ENCODE peak calls at places on chromosomes 6 and 20, in eight cellular contexts. T, I, J, Z, E, R, H and W are unnamed samples.

GRCh38 chr20:46037036-46037435 is 8.0 kb downstream of the SLC12A5 start:
- DNase-seq in E (no peak), Z (no peak), J (no peak), I (no peak), R (no peak), H (no peak), T (no peak), W (no peak)

GRCh38 chr20:5835870-5836269 is 85.7 kb downstream of the SHLD1 start:
- DNase-seq in R (peak; percentile 41), E (no peak), T (no peak), Z (no peak), H (no peak), J (no peak), I (peak; percentile 68), W (peak; percentile 66)

GRCh38 chr20:46509523-46509922 is 3.8 kb downstream of the ZNF334 start:
- DNase-seq in T (no peak), Z (no peak), E (no peak), J (no peak), I (no peak), H (no peak), R (no peak), W (no peak)

GRCh38 chr6:51568771-51569170 is 518.6 kb downstream of the PKHD1 start:
- DNase-seq in Z (no peak), I (no peak), H (no peak), J (no peak), T (no peak), E (no peak), R (no peak), W (no peak)

GRCh38 chr6:142478117-142478516 is 176.3 kb downstream of the ADGRG6 start:
- DNase-seq in J (no peak), E (no peak), I (peak; percentile 7), T (no peak), Z (no peak), R (no peak), H (no peak), W (peak; percentile 24)

GRCh38 chr20:6765469-6766058 is 1.9 kb upstream of the BMP2 start:
- DNase-seq in Z (no peak), I (peak; percentile 22), J (no peak), T (no peak), R (peak; percentile 50), E (peak; percentile 37), H (peak; percentile 69), W (peak; percentile 78)

GRCh38 chr6:56381852-56382251 is 134.5 kb upstream of the COL21A1 start:
- DNase-seq in Z (no peak), H (no peak), T (no peak), I (no peak), E (no peak), J (no peak), R (no peak), W (no peak)

GRCh38 chr20:47358672-47359532 is 2.4 kb upstream of the ZMYND8 start:
- DNase-seq in E (no peak), Z (peak; percentile 89), R (peak; percentile 81), H (no peak), I (peak; percentile 72), J (peak; percentile 91), T (no peak), W (peak; percentile 92)

GRCh38 chr6:100101656-100102055 is 107.6 kb upstream of the MCHR2 start:
- DNase-seq in H (no peak), E (no peak), I (no peak), Z (no peak), T (no peak), R (no peak), J (no peak), W (peak; percentile 54)

GRCh38 chr6:100691972-100692371 is 189.2 kb downstream of the ASCC3 start:
- DNase-seq in H (no peak), R (no peak), T (no peak), Z (no peak), E (no peak), J (no peak), I (no peak), W (peak; percentile 11)

GRCh38 chr6:37622639-37623038 is 75.0 kb downstream of the MDGA1 start:
- DNase-seq in T (no peak), H (no peak), I (no peak), R (no peak), Z (no peak), E (no peak), J (no peak), W (no peak)

GRCh38 chr6:37483917-37484785 is 15.5 kb downstream of the CCDC167 start:
- DNase-seq in H (peak; percentile 72), I (peak; percentile 78), R (peak; percentile 86), T (peak; percentile 90), J (peak; percentile 69), Z (no peak), E (peak; percentile 52), W (peak; percentile 46)

GRCh38 chr6:41066867-41067304 is 5.3 kb downstream of the OARD1 start:
- DNase-seq in E (no peak), J (peak; percentile 86), Z (peak; percentile 45), R (peak; percentile 59), H (no peak), I (peak; percentile 34), T (peak; percentile 73), W (peak; percentile 91)

GRCh38 chr20:5621305-5621704 is 128.9 kb upstream of the SHLD1 start:
- DNase-seq in E (no peak), I (no peak), T (no peak), J (peak; percentile 64), Z (no peak), R (no peak), H (no peak), W (no peak)

GRCh38 chr20:59667131-59667530 is 62.8 kb downstream of the PHACTR3 start:
- DNase-seq in H (no peak), J (no peak), E (no peak), T (no peak), R (no peak), Z (no peak), I (no peak), W (no peak)

GRCh38 chr6:136526196-136526930 is 23.9 kb downstream of the MAP7 start:
- DNase-seq in Z (peak; percentile 22), R (peak; percentile 83), E (no peak), H (peak; percentile 21), I (peak; percentile 58), T (peak; percentile 59), J (peak; percentile 46), W (peak; percentile 72)

GRCh38 chr6:43972179-43972914 is 154.9 kb downstream of the MRPL14 start:
- DNase-seq in J (peak; percentile 23), R (peak; percentile 51), Z (no peak), T (no peak), E (no peak), H (no peak), I (no peak), W (peak; percentile 53)

GRCh38 chr20:58755751-58756524 is 63.3 kb downstream of the NPEPL1 start:
- DNase-seq in J (no peak), R (no peak), Z (no peak), T (no peak), I (no peak), E (no peak), H (no peak), W (no peak)

GRCh38 chr20:45822863-45823262 is 4.2 kb downstream of the TNNC2 start:
- DNase-seq in I (peak; percentile 59), H (peak; percentile 56), E (no peak), R (peak; percentile 54), J (peak; percentile 54), T (no peak), Z (no peak), W (peak; percentile 67)

GRCh38 chr6:108117427-108118358 is 43.2 kb upstream of the OSTM1 start:
- DNase-seq in J (peak; percentile 52), R (peak; percentile 60), Z (no peak), I (peak; percentile 50), T (peak; percentile 55), E (no peak), H (no peak), W (peak; percentile 55)

GRCh38 chr20:8568068-8568467 is 436.0 kb downstream of the PLCB1 start:
- DNase-seq in H (no peak), E (no peak), Z (peak; percentile 48), R (peak; percentile 41), I (no peak), T (no peak), J (no peak), W (peak; percentile 91)

GRCh38 chr20:18719426-18719825 is 94.2 kb upstream of the SCP2D1 start:
- DNase-seq in Z (no peak), R (peak; percentile 28), E (no peak), H (no peak), I (peak; percentile 37), J (no peak), T (no peak), W (peak; percentile 61)

GRCh38 chr20:50478162-50479036 is 31.8 kb upstream of the PTPN1 start:
- DNase-seq in H (peak; percentile 41), Z (no peak), I (no peak), R (peak; percentile 73), J (peak; percentile 73), T (peak; percentile 84), E (no peak), W (peak; percentile 40)

GRCh38 chr6:14276066-14276465 is 158.5 kb downstream of the CD83 start:
- DNase-seq in T (no peak), E (no peak), J (no peak), H (no peak), Z (no peak), I (no peak), R (no peak), W (no peak)

GRCh38 chr6:20921533-20921932 is 387.3 kb downstream of the CDKAL1 start:
- DNase-seq in H (no peak), E (no peak), J (no peak), I (no peak), R (peak; percentile 48), T (no peak), Z (peak; percentile 31), W (peak; percentile 11)

GRCh38 chr6:9623985-9624384 is 790.9 kb downstream of the TFAP2A start:
- DNase-seq in T (no peak), J (no peak), E (no peak), R (no peak), H (no peak), Z (no peak), I (no peak), W (peak; percentile 7)

GRCh38 chr6:159880412-159880811 is 10.4 kb upstream of the MAS1 start:
- DNase-seq in I (no peak), Z (no peak), J (no peak), R (no peak), H (no peak), T (no peak), E (no peak), W (no peak)

GRCh38 chr6:9360881-9361280 is 925.5 kb upstream of the SLC35B3 start:
- DNase-seq in J (no peak), R (peak; percentile 7), H (no peak), I (no peak), E (no peak), Z (no peak), T (no peak), W (peak; percentile 31)

GRCh38 chr6:124223596-124223995 is 419.9 kb downstream of the NKAIN2 start:
- DNase-seq in J (no peak), R (peak; percentile 1), E (no peak), I (no peak), H (no peak), T (no peak), Z (peak; percentile 81), W (peak; percentile 4)

GRCh38 chr6:7541175-7542064 is at the start of gene DSP:
- DNase-seq in E (peak; percentile 38), T (no peak), I (peak; percentile 75), H (peak; percentile 72), J (peak; percentile 89), Z (no peak), R (peak; percentile 81), W (peak; percentile 83)

GRCh38 chr6:167825059-167825758 is 1.5 kb upstream of the AFDN start:
- DNase-seq in H (no peak), T (no peak), R (peak; percentile 18), J (no peak), Z (no peak), I (no peak), E (no peak), W (peak; percentile 57)

GRCh38 chr6:12026120-12026519 is 14.0 kb downstream of the HIVEP1 start:
- DNase-seq in R (no peak), H (no peak), I (no peak), Z (no peak), T (no peak), E (no peak), J (no peak), W (no peak)

GRCh38 chr6:168884646-168885086 is 369.0 kb downstream of the THBS2 start:
- DNase-seq in J (peak; percentile 80), T (peak; percentile 95), I (peak; percentile 92), H (peak; percentile 90), Z (no peak), R (peak; percentile 94), E (peak; percentile 87), W (peak; percentile 64)

GRCh38 chr6:51213806-51214205 is 395.1 kb downstream of the TFAP2B start:
- DNase-seq in H (no peak), I (no peak), E (no peak), R (peak; percentile 3), T (no peak), J (no peak), Z (no peak), W (no peak)